ENCODE peak calls at places on chromosomes 13 and 19, in five cellular contexts. V, Z, U, K and I are unnamed samples.
A peak's percentile ranks its signal among the peaks of the same experiment; 100 is the strongest.

GRCh38 chr13:38730332-38730731 is 43.5 kb downstream of the FREM2 start:
- DNase-seq in K (no peak), U (no peak), V (no peak), Z (no peak), I (no peak)

GRCh38 chr13:113001251-113002140 is 32.5 kb downstream of the MCF2L start:
- DNase-seq in Z (no peak), U (peak; percentile 85), V (peak; percentile 8), K (peak; percentile 87), I (peak; percentile 77)

GRCh38 chr13:37681295-37682032 is 82.9 kb upstream of the POSTN start:
- DNase-seq in K (no peak), V (peak; percentile 95), U (no peak), Z (no peak), I (no peak)

GRCh38 chr13:60261432-60262351 is 98.0 kb upstream of the DIAPH3 start:
- DNase-seq in K (no peak), V (no peak), U (peak; percentile 47), Z (no peak), I (no peak)

GRCh38 chr13:35994131-35994966 is 136.8 kb downstream of the DCLK1 start:
- DNase-seq in K (no peak), V (peak; percentile 96), Z (no peak), U (peak; percentile 12), I (peak; percentile 86)

GRCh38 chr19:3855321-3855720 is 13.5 kb downstream of the ZFR2 start:
- DNase-seq in V (no peak), Z (no peak), K (no peak), U (peak; percentile 78), I (no peak)

GRCh38 chr19:18046066-18046718 is 38.2 kb downstream of the ARRDC2 start:
- DNase-seq in V (peak; percentile 58), Z (no peak), K (peak; percentile 38), U (peak; percentile 36), I (peak; percentile 60)

GRCh38 chr13:24747248-24748151 is 16.5 kb upstream of the RNF17 start:
- DNase-seq in V (no peak), K (no peak), Z (peak; percentile 31), U (peak; percentile 61), I (peak; percentile 14)

GRCh38 chr19:53849237-53849676 is 18.4 kb upstream of the MYADM start:
- DNase-seq in K (no peak), Z (no peak), V (peak; percentile 94), U (no peak), I (peak; percentile 27)

GRCh38 chr19:49432141-49433073 is 7.2 kb downstream of the GFY start:
- DNase-seq in V (no peak), K (no peak), U (no peak), Z (no peak), I (no peak)

GRCh38 chr13:49386664-49387063 is 57.2 kb downstream of the CAB39L start:
- DNase-seq in K (no peak), V (no peak), U (no peak), Z (no peak), I (no peak)

GRCh38 chr19:55683449-55684261 is 8.6 kb downstream of the EPN1 start:
- DNase-seq in U (no peak), K (no peak), V (no peak), Z (no peak), I (no peak)

GRCh38 chr19:29263305-29264080 is 50.5 kb upstream of the UQCRFS1 start:
- DNase-seq in V (peak; percentile 47), Z (peak; percentile 77), U (peak; percentile 39), K (peak; percentile 60), I (peak; percentile 45)

GRCh38 chr19:37902668-37903067 is 3.7 kb downstream of the WDR87 start:
- DNase-seq in V (peak; percentile 80), Z (peak; percentile 87), K (peak; percentile 92), U (peak; percentile 89), I (peak; percentile 76)

GRCh38 chr19:3142292-3142670 is 6.4 kb downstream of the GNA15 start:
- DNase-seq in V (peak; percentile 88), Z (no peak), U (peak; percentile 31), K (no peak), I (peak; percentile 47)

GRCh38 chr19:13692096-13692495 is 72.2 kb upstream of the MRI1 start:
- DNase-seq in Z (no peak), U (no peak), V (peak; percentile 16), K (no peak), I (no peak)

GRCh38 chr19:49331616-49332055 is 3.6 kb upstream of the CD37 start:
- DNase-seq in K (no peak), Z (no peak), V (peak; percentile 60), U (peak; percentile 74), I (peak; percentile 79)

GRCh38 chr13:41833201-41833600 is 127.7 kb downstream of the VWA8 start:
- DNase-seq in U (no peak), Z (no peak), K (no peak), V (no peak), I (no peak)

GRCh38 chr13:42398542-42398941 is 126.6 kb downstream of the AKAP11 start:
- DNase-seq in U (no peak), Z (no peak), K (no peak), V (peak; percentile 3), I (no peak)